ENCODE peak calls at places on chromosomes 16 and 17, in seven cellular contexts. One of them, this sample, is unnamed.

GRCh38 chr16:87342978-87343752 is 26.0 kb upstream of the C16orf95 start:
- DNase-seq in RWPE1: no peak
- DNase-seq in brain microvascular endothelial cell: no peak
- DNase-seq in NCI-H1436 treated with DMSO at 0.1 percent for 48 hours: no peak
- DNase-seq in NCI-H1930: no peak
- DNase-seq in NCI-H187: no peak
- DNase-seq in body of pancreas: no peak
- DNase-seq in this sample: no peak

GRCh38 chr17:32264140-32264799 is 1.4 kb upstream of the RHBDL3 start:
- DNase-seq in body of pancreas: no peak
- DNase-seq in NCI-H1930: no peak
- DNase-seq in brain microvascular endothelial cell: no peak
- DNase-seq in NCI-H1436 treated with DMSO at 0.1 percent for 48 hours: no peak
- DNase-seq in NCI-H187: no peak
- DNase-seq in RWPE1: no peak
- DNase-seq in this sample: no peak

GRCh38 chr17:5950871-5951270 is 119.3 kb upstream of the WSCD1 start:
- DNase-seq in brain microvascular endothelial cell: no peak
- DNase-seq in body of pancreas: no peak
- DNase-seq in NCI-H1436 treated with DMSO at 0.1 percent for 48 hours: no peak
- DNase-seq in RWPE1: no peak
- DNase-seq in NCI-H1930: no peak
- DNase-seq in NCI-H187: no peak
- DNase-seq in this sample: no peak

GRCh38 chr16:80174416-80174815 is 366.4 kb upstream of the DYNLRB2 start:
- DNase-seq in RWPE1: peak
- DNase-seq in NCI-H1930: no peak
- DNase-seq in brain microvascular endothelial cell: peak
- DNase-seq in body of pancreas: no peak
- DNase-seq in NCI-H1436 treated with DMSO at 0.1 percent for 48 hours: no peak
- DNase-seq in NCI-H187: no peak
- DNase-seq in this sample: peak

GRCh38 chr16:75279277-75279676 is 27.9 kb upstream of the BCAR1 start:
- DNase-seq in body of pancreas: no peak
- DNase-seq in RWPE1: peak
- DNase-seq in NCI-H1436 treated with DMSO at 0.1 percent for 48 hours: no peak
- DNase-seq in brain microvascular endothelial cell: no peak
- DNase-seq in NCI-H1930: no peak
- DNase-seq in NCI-H187: no peak
- DNase-seq in this sample: no peak

GRCh38 chr17:47193931-47194481 is 4.9 kb upstream of the CDC27 start:
- DNase-seq in NCI-H1436 treated with DMSO at 0.1 percent for 48 hours: no peak
- DNase-seq in NCI-H187: no peak
- DNase-seq in RWPE1: no peak
- DNase-seq in NCI-H1930: no peak
- DNase-seq in body of pancreas: no peak
- DNase-seq in brain microvascular endothelial cell: no peak
- DNase-seq in this sample: no peak

GRCh38 chr17:35786941-35787432 is 8.5 kb downstream of the MMP28 start:
- DNase-seq in brain microvascular endothelial cell: no peak
- DNase-seq in NCI-H1930: no peak
- DNase-seq in NCI-H1436 treated with DMSO at 0.1 percent for 48 hours: no peak
- DNase-seq in NCI-H187: no peak
- DNase-seq in RWPE1: no peak
- DNase-seq in body of pancreas: no peak
- DNase-seq in this sample: no peak

GRCh38 chr16:31376705-31377104 is 16.4 kb upstream of the ITGAD start:
- DNase-seq in brain microvascular endothelial cell: no peak
- DNase-seq in body of pancreas: peak
- DNase-seq in NCI-H187: no peak
- DNase-seq in NCI-H1436 treated with DMSO at 0.1 percent for 48 hours: no peak
- DNase-seq in NCI-H1930: no peak
- DNase-seq in RWPE1: no peak
- DNase-seq in this sample: no peak

GRCh38 chr17:57366558-57367351 is 110.4 kb downstream of the MSI2 start:
- DNase-seq in NCI-H1930: no peak
- DNase-seq in NCI-H1436 treated with DMSO at 0.1 percent for 48 hours: no peak
- DNase-seq in NCI-H187: no peak
- DNase-seq in brain microvascular endothelial cell: no peak
- DNase-seq in RWPE1: no peak
- DNase-seq in body of pancreas: no peak
- DNase-seq in this sample: no peak

GRCh38 chr17:61502292-61502691 is 50.1 kb downstream of the TBX4 start:
- DNase-seq in NCI-H187: no peak
- DNase-seq in NCI-H1436 treated with DMSO at 0.1 percent for 48 hours: no peak
- DNase-seq in body of pancreas: no peak
- DNase-seq in NCI-H1930: no peak
- DNase-seq in RWPE1: no peak
- DNase-seq in brain microvascular endothelial cell: no peak
- DNase-seq in this sample: no peak

GRCh38 chr16:13999071-13999894 is 71.8 kb upstream of the MRTFB start:
- DNase-seq in NCI-H187: no peak
- DNase-seq in brain microvascular endothelial cell: no peak
- DNase-seq in NCI-H1436 treated with DMSO at 0.1 percent for 48 hours: no peak
- DNase-seq in NCI-H1930: no peak
- DNase-seq in RWPE1: no peak
- DNase-seq in body of pancreas: no peak
- DNase-seq in this sample: peak